ENCODE peak calls at places on chromosomes 5 and 9, in seven cellular contexts. One of them, this sample, is unnamed.

GRCh38 chr9:69470186-69470977 is 145.4 kb downstream of the ENTREP1 start:
- DNase-seq in heart right ventricle: no peak
- DNase-seq in coronary artery: no peak
- DNase-seq in astrocyte of the spinal cord: no peak
- DNase-seq in heart left ventricle: no peak
- DNase-seq in chondrocyte: no peak
- DNase-seq in cardiac muscle cell: no peak
- DNase-seq in this sample: peak

GRCh38 chr9:93580654-93581380 is 4.4 kb downstream of the PHF2 start:
- DNase-seq in heart right ventricle: no peak
- DNase-seq in chondrocyte: no peak
- DNase-seq in heart left ventricle: no peak
- DNase-seq in cardiac muscle cell: no peak
- DNase-seq in astrocyte of the spinal cord: no peak
- DNase-seq in coronary artery: peak
- DNase-seq in this sample: peak

GRCh38 chr5:143968071-143968878 is 156.3 kb downstream of the HMHB1 start:
- DNase-seq in cardiac muscle cell: peak
- DNase-seq in coronary artery: no peak
- DNase-seq in chondrocyte: no peak
- DNase-seq in astrocyte of the spinal cord: peak
- DNase-seq in heart left ventricle: no peak
- DNase-seq in heart right ventricle: no peak
- DNase-seq in this sample: no peak

GRCh38 chr5:157740211-157740610 is 3.3 kb upstream of the LSM11 start:
- DNase-seq in cardiac muscle cell: peak
- DNase-seq in chondrocyte: no peak
- DNase-seq in heart right ventricle: no peak
- DNase-seq in coronary artery: no peak
- DNase-seq in astrocyte of the spinal cord: no peak
- DNase-seq in heart left ventricle: no peak
- DNase-seq in this sample: no peak

GRCh38 chr5:179819296-179820126 is 1.2 kb upstream of the SQSTM1 start:
- DNase-seq in astrocyte of the spinal cord: peak
- DNase-seq in chondrocyte: peak
- DNase-seq in heart right ventricle: peak
- DNase-seq in cardiac muscle cell: peak
- DNase-seq in coronary artery: no peak
- DNase-seq in heart left ventricle: peak
- DNase-seq in this sample: peak

GRCh38 chr9:88721028-88721427 is 186.1 kb downstream of the NXNL2 start:
- DNase-seq in coronary artery: no peak
- DNase-seq in astrocyte of the spinal cord: no peak
- DNase-seq in cardiac muscle cell: no peak
- DNase-seq in chondrocyte: no peak
- DNase-seq in heart right ventricle: no peak
- DNase-seq in heart left ventricle: no peak
- DNase-seq in this sample: no peak

GRCh38 chr9:126630458-126631237 is 16.9 kb downstream of the LMX1B start:
- DNase-seq in cardiac muscle cell: no peak
- DNase-seq in heart right ventricle: no peak
- DNase-seq in astrocyte of the spinal cord: no peak
- DNase-seq in coronary artery: no peak
- DNase-seq in heart left ventricle: no peak
- DNase-seq in chondrocyte: no peak
- DNase-seq in this sample: no peak

GRCh38 chr9:95048225-95049087 is 269.1 kb downstream of the FANCC start:
- DNase-seq in coronary artery: no peak
- DNase-seq in chondrocyte: no peak
- DNase-seq in heart right ventricle: peak
- DNase-seq in heart left ventricle: peak
- DNase-seq in cardiac muscle cell: peak
- DNase-seq in astrocyte of the spinal cord: no peak
- DNase-seq in this sample: peak

GRCh38 chr5:136276946-136277345 is 84.0 kb upstream of the SMIM32 start:
- DNase-seq in heart left ventricle: no peak
- DNase-seq in chondrocyte: no peak
- DNase-seq in coronary artery: no peak
- DNase-seq in cardiac muscle cell: no peak
- DNase-seq in astrocyte of the spinal cord: no peak
- DNase-seq in heart right ventricle: no peak
- DNase-seq in this sample: no peak

GRCh38 chr5:121273818-121274433 is 577.8 kb upstream of the FTMT start:
- DNase-seq in cardiac muscle cell: no peak
- DNase-seq in astrocyte of the spinal cord: peak
- DNase-seq in heart right ventricle: no peak
- DNase-seq in heart left ventricle: no peak
- DNase-seq in chondrocyte: no peak
- DNase-seq in coronary artery: no peak
- DNase-seq in this sample: no peak

GRCh38 chr5:176530406-176530982 is 6.7 kb downstream of the RNF44 start:
- DNase-seq in cardiac muscle cell: no peak
- DNase-seq in astrocyte of the spinal cord: no peak
- DNase-seq in heart left ventricle: peak
- DNase-seq in coronary artery: no peak
- DNase-seq in heart right ventricle: no peak
- DNase-seq in chondrocyte: no peak
- DNase-seq in this sample: no peak

GRCh38 chr5:95285406-95285761 is 490 bp upstream of the MCTP1 start:
- DNase-seq in astrocyte of the spinal cord: peak
- DNase-seq in coronary artery: no peak
- DNase-seq in chondrocyte: no peak
- DNase-seq in heart right ventricle: no peak
- DNase-seq in cardiac muscle cell: peak
- DNase-seq in heart left ventricle: no peak
- DNase-seq in this sample: no peak

GRCh38 chr5:172898513-172899369 is 60.5 kb upstream of the RPL26L1 start:
- DNase-seq in chondrocyte: no peak
- DNase-seq in heart right ventricle: no peak
- DNase-seq in cardiac muscle cell: no peak
- DNase-seq in astrocyte of the spinal cord: no peak
- DNase-seq in heart left ventricle: no peak
- DNase-seq in coronary artery: no peak
- DNase-seq in this sample: no peak

GRCh38 chr9:121154782-121155181 is 46.9 kb downstream of the RAB14 start:
- DNase-seq in heart left ventricle: no peak
- DNase-seq in astrocyte of the spinal cord: peak
- DNase-seq in coronary artery: no peak
- DNase-seq in heart right ventricle: no peak
- DNase-seq in cardiac muscle cell: no peak
- DNase-seq in chondrocyte: no peak
- DNase-seq in this sample: no peak

GRCh38 chr9:134655591-134656333 is 14.2 kb downstream of the COL5A1 start:
- DNase-seq in heart left ventricle: peak
- DNase-seq in coronary artery: no peak
- DNase-seq in heart right ventricle: no peak
- DNase-seq in astrocyte of the spinal cord: no peak
- DNase-seq in cardiac muscle cell: no peak
- DNase-seq in chondrocyte: peak
- DNase-seq in this sample: no peak

GRCh38 chr5:113038714-113039113 is 62.1 kb downstream of the DCP2 start:
- DNase-seq in coronary artery: no peak
- DNase-seq in astrocyte of the spinal cord: peak
- DNase-seq in cardiac muscle cell: no peak
- DNase-seq in chondrocyte: no peak
- DNase-seq in heart right ventricle: no peak
- DNase-seq in heart left ventricle: no peak
- DNase-seq in this sample: peak

GRCh38 chr5:173456751-173457171 is 128.5 kb upstream of the STC2 start:
- DNase-seq in cardiac muscle cell: no peak
- DNase-seq in coronary artery: no peak
- DNase-seq in astrocyte of the spinal cord: peak
- DNase-seq in heart right ventricle: no peak
- DNase-seq in heart left ventricle: no peak
- DNase-seq in chondrocyte: no peak
- DNase-seq in this sample: no peak

GRCh38 chr9:36928210-36928609 is 105.9 kb downstream of the PAX5 start:
- DNase-seq in heart left ventricle: no peak
- DNase-seq in cardiac muscle cell: no peak
- DNase-seq in coronary artery: no peak
- DNase-seq in astrocyte of the spinal cord: no peak
- DNase-seq in chondrocyte: no peak
- DNase-seq in heart right ventricle: no peak
- DNase-seq in this sample: no peak

GRCh38 chr9:37061763-37062162 is 27.7 kb upstream of the PAX5 start:
- DNase-seq in chondrocyte: no peak
- DNase-seq in coronary artery: no peak
- DNase-seq in cardiac muscle cell: no peak
- DNase-seq in astrocyte of the spinal cord: peak
- DNase-seq in heart left ventricle: no peak
- DNase-seq in heart right ventricle: no peak
- DNase-seq in this sample: peak

GRCh38 chr9:69376651-69377050 is 51.6 kb downstream of the ENTREP1 start:
- DNase-seq in heart right ventricle: no peak
- DNase-seq in coronary artery: peak
- DNase-seq in astrocyte of the spinal cord: peak
- DNase-seq in cardiac muscle cell: no peak
- DNase-seq in chondrocyte: no peak
- DNase-seq in heart left ventricle: peak
- DNase-seq in this sample: no peak

GRCh38 chr9:35706951-35707350 is 17.2 kb upstream of the TPM2 start:
- DNase-seq in astrocyte of the spinal cord: no peak
- DNase-seq in coronary artery: no peak
- DNase-seq in cardiac muscle cell: no peak
- DNase-seq in heart left ventricle: peak
- DNase-seq in chondrocyte: no peak
- DNase-seq in heart right ventricle: no peak
- DNase-seq in this sample: no peak

GRCh38 chr5:177428574-177429217 is 2.2 kb downstream of the GRK6 start:
- DNase-seq in cardiac muscle cell: no peak
- DNase-seq in coronary artery: no peak
- DNase-seq in chondrocyte: peak
- DNase-seq in heart right ventricle: no peak
- DNase-seq in astrocyte of the spinal cord: no peak
- DNase-seq in heart left ventricle: no peak
- DNase-seq in this sample: no peak

GRCh38 chr5:140175367-140176027 is 509 bp downstream of the CYSTM1 start:
- DNase-seq in astrocyte of the spinal cord: peak
- DNase-seq in heart left ventricle: peak
- DNase-seq in heart right ventricle: peak
- DNase-seq in cardiac muscle cell: peak
- DNase-seq in coronary artery: peak
- DNase-seq in chondrocyte: no peak
- DNase-seq in this sample: peak
- TF ChIP-seq CTCF in astrocyte of the spinal cord: peak
- TF ChIP-seq CTCF in heart left ventricle: peak
- TF ChIP-seq CTCF in heart right ventricle: peak
- TF ChIP-seq CTCF in cardiac muscle cell: peak
- TF ChIP-seq CTCF in coronary artery: no peak
- TF ChIP-seq CTCF in chondrocyte: peak
- TF ChIP-seq CTCF in this sample: peak

GRCh38 chr9:75000835-75001234 is 27.3 kb downstream of the CARNMT1 start:
- DNase-seq in astrocyte of the spinal cord: no peak
- DNase-seq in heart right ventricle: no peak
- DNase-seq in heart left ventricle: no peak
- DNase-seq in coronary artery: no peak
- DNase-seq in chondrocyte: no peak
- DNase-seq in cardiac muscle cell: no peak
- DNase-seq in this sample: no peak

GRCh38 chr9:75001719-75002421 is 26.2 kb downstream of the CARNMT1 start:
- DNase-seq in chondrocyte: no peak
- DNase-seq in cardiac muscle cell: peak
- DNase-seq in astrocyte of the spinal cord: peak
- DNase-seq in heart left ventricle: no peak
- DNase-seq in coronary artery: no peak
- DNase-seq in heart right ventricle: no peak
- DNase-seq in this sample: no peak

GRCh38 chr9:75002422-75003023 is 25.6 kb downstream of the CARNMT1 start:
- DNase-seq in cardiac muscle cell: no peak
- DNase-seq in astrocyte of the spinal cord: no peak
- DNase-seq in heart right ventricle: no peak
- DNase-seq in chondrocyte: no peak
- DNase-seq in heart left ventricle: no peak
- DNase-seq in coronary artery: no peak
- DNase-seq in this sample: no peak
- TF ChIP-seq CTCF in cardiac muscle cell: no peak
- TF ChIP-seq CTCF in astrocyte of the spinal cord: no peak
- TF ChIP-seq CTCF in heart right ventricle: no peak
- TF ChIP-seq CTCF in chondrocyte: peak
- TF ChIP-seq CTCF in heart left ventricle: no peak
- TF ChIP-seq CTCF in coronary artery: no peak
- TF ChIP-seq CTCF in this sample: no peak

GRCh38 chr9:97500263-97500662 is 1.2 kb upstream of the TMOD1 start:
- DNase-seq in cardiac muscle cell: no peak
- DNase-seq in coronary artery: no peak
- DNase-seq in astrocyte of the spinal cord: no peak
- DNase-seq in heart left ventricle: no peak
- DNase-seq in heart right ventricle: no peak
- DNase-seq in chondrocyte: no peak
- DNase-seq in this sample: no peak

GRCh38 chr9:97500765-97501176 is 695 bp upstream of the TMOD1 start:
- DNase-seq in heart right ventricle: no peak
- DNase-seq in coronary artery: no peak
- DNase-seq in astrocyte of the spinal cord: no peak
- DNase-seq in heart left ventricle: no peak
- DNase-seq in chondrocyte: no peak
- DNase-seq in cardiac muscle cell: no peak
- DNase-seq in this sample: no peak

GRCh38 chr9:97502222-97502983 is 937 bp downstream of the TMOD1 start:
- DNase-seq in chondrocyte: no peak
- DNase-seq in coronary artery: no peak
- DNase-seq in astrocyte of the spinal cord: no peak
- DNase-seq in heart left ventricle: peak
- DNase-seq in heart right ventricle: peak
- DNase-seq in cardiac muscle cell: peak
- DNase-seq in this sample: no peak

GRCh38 chr9:97501972-97502221 is 431 bp downstream of the TMOD1 start:
- DNase-seq in coronary artery: no peak
- DNase-seq in chondrocyte: no peak
- DNase-seq in heart right ventricle: no peak
- DNase-seq in heart left ventricle: no peak
- DNase-seq in cardiac muscle cell: no peak
- DNase-seq in astrocyte of the spinal cord: no peak
- DNase-seq in this sample: no peak

GRCh38 chr9:97501177-97501971 is at the start of gene TMOD1:
- DNase-seq in heart left ventricle: peak
- DNase-seq in chondrocyte: no peak
- DNase-seq in coronary artery: no peak
- DNase-seq in heart right ventricle: peak
- DNase-seq in cardiac muscle cell: peak
- DNase-seq in astrocyte of the spinal cord: peak
- DNase-seq in this sample: no peak
- TF ChIP-seq CTCF in heart left ventricle: peak
- TF ChIP-seq CTCF in chondrocyte: peak
- TF ChIP-seq CTCF in coronary artery: no peak
- TF ChIP-seq CTCF in heart right ventricle: no peak
- TF ChIP-seq CTCF in cardiac muscle cell: no peak
- TF ChIP-seq CTCF in astrocyte of the spinal cord: no peak
- TF ChIP-seq CTCF in this sample: peak

DNA sequence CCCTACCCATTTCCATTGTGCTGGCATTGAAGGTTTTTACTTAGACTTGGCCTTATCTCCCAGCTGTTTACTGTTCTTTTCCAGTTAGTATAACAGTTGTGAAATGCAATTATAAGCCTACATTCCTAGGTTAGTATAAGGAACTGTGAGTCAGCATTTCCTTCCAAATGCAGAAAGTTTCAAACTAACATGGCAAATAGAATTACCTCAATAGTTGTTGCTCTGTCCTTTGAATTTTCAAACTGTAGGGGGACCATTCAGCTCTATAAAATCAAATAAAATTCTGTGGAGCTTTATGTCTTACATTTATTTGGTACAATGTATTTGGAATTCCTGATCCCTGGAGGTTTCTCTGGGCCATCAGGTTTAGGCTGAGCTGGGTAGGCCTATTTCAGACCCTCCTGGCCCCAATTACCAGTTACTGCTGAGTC is 47.2 kb downstream of the ARHGEF28 start:
- DNase-seq in heart right ventricle: no peak
- DNase-seq in chondrocyte: no peak
- DNase-seq in heart left ventricle: no peak
- DNase-seq in astrocyte of the spinal cord: peak
- DNase-seq in cardiac muscle cell: no peak
- DNase-seq in coronary artery: no peak
- DNase-seq in this sample: no peak
- TF ChIP-seq CTCF in heart right ventricle: no peak
- TF ChIP-seq CTCF in chondrocyte: peak
- TF ChIP-seq CTCF in heart left ventricle: no peak
- TF ChIP-seq CTCF in astrocyte of the spinal cord: no peak
- TF ChIP-seq CTCF in cardiac muscle cell: no peak
- TF ChIP-seq CTCF in coronary artery: no peak
- TF ChIP-seq CTCF in this sample: peak

This sample was measured in osteocyte.